ENCODE peak calls at places on chromosomes 4 and X, in four cellular contexts. C, X, Z and B are unnamed samples.

GRCh38 chr4:121642292-121642691 is 54.5 kb downstream of the ANXA5 start:
- DNase-seq in C (no peak), X (no peak), Z (no peak), B (no peak)

GRCh38 chr4:89563431-89563830 is 255.8 kb upstream of the GPRIN3 start:
- DNase-seq in C (no peak), X (no peak), Z (no peak), B (no peak)

GRCh38 chrX:30620980-30621716 is 32.1 kb upstream of the GK start:
- DNase-seq in C (peak; percentile 86), X (no peak), Z (no peak), B (peak; percentile 64)

GRCh38 chr4:26330946-26331345 is 10.1 kb downstream of the RBPJ start:
- DNase-seq in C (no peak), X (no peak), Z (no peak), B (no peak)

GRCh38 chrX:40244980-40245379 is 147.2 kb upstream of the BCOR start:
- DNase-seq in C (peak; percentile 35), X (no peak), Z (no peak), B (no peak)

GRCh38 chrX:151982217-151982616 is 7.7 kb upstream of the GABRE start:
- DNase-seq in C (peak; percentile 91), X (no peak), Z (no peak), B (peak; percentile 36)

GRCh38 chrX:22666441-22666840 is 333.3 kb upstream of the DDX53 start:
- DNase-seq in C (no peak), X (no peak), Z (peak; percentile 42), B (no peak)

GRCh38 chrX:65034292-65034640 is 58.0 kb upstream of the ZC4H2 start:
- DNase-seq in C (no peak), X (no peak), Z (no peak), B (no peak)

GRCh38 chr4:126405369-126405982 is 1090.7 kb downstream of the FAT4 start:
- DNase-seq in C (peak; percentile 10), X (no peak), Z (no peak), B (no peak)

GRCh38 chr4:166538491-166539005 is 665.5 kb downstream of the TLL1 start:
- DNase-seq in C (peak; percentile 20), X (no peak), Z (no peak), B (no peak)

GRCh38 chr4:126404549-126404948 is 1089.8 kb downstream of the FAT4 start:
- DNase-seq in C (peak; percentile 2), X (no peak), Z (no peak), B (peak; percentile 1)

GRCh38 chrX:143757375-143757774 is 36.8 kb upstream of the SPANXN2 start:
- DNase-seq in C (no peak), X (no peak), Z (no peak), B (no peak)

GRCh38 chrX:47156611-47157520 is 11.8 kb downstream of the RBM10 start:
- DNase-seq in C (peak; percentile 14), X (peak; percentile 13), Z (no peak), B (no peak)

GRCh38 chr4:183402771-183403170 is 41.7 kb upstream of the CDKN2AIP start:
- DNase-seq in C (peak; percentile 12), X (no peak), Z (no peak), B (no peak)

GRCh38 chr4:18953613-18954012 is 932.1 kb upstream of the LCORL start:
- DNase-seq in C (no peak), X (no peak), Z (no peak), B (no peak)

GRCh38 chr4:181475781-181476180 is 767.4 kb upstream of the TENM3 start:
- DNase-seq in C (no peak), X (no peak), Z (no peak), B (no peak)

GRCh38 chr4:101014417-101014816 is 332.9 kb downstream of the PPP3CA start:
- DNase-seq in C (no peak), X (no peak), Z (no peak), B (no peak)

GRCh38 chr4:9984621-9985020 is 36.7 kb downstream of the SLC2A9 start:
- DNase-seq in C (no peak), X (no peak), Z (no peak), B (no peak)

GRCh38 chr4:10811992-10812391 is 127.4 kb upstream of the CLNK start:
- DNase-seq in C (no peak), X (no peak), Z (no peak), B (no peak)

GRCh38 chr4:30847958-30848357 is 127.8 kb downstream of the PCDH7 start:
- DNase-seq in C (no peak), X (no peak), Z (no peak), B (no peak)
- H3K27ac ChIP-seq in C (no peak overlapping the region), X (no peak overlapping the region), Z (peak overlapping the region; percentile 100), B (no peak overlapping the region)

DNA sequence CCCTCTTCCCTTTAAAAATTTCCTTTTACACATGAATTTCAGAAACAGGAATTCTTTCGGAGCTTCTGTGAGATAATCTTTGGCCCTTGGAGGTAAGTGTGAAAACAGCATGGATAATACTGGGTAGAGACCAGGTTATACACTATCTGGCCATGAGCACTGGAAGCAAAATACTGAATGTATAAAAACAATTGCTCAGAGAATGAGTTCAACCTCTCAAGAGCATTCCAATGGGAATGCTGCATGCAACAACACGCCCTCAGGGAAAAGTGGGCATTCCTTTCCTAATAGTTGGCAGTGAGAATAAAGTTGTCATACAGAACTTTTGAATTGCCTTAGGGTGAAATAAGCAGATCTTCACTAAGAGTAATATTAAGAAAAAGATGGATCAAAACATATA is 574.8 kb upstream of the DIPK2B start:
- DNase-seq in C (peak; percentile 79), X (no peak), Z (no peak), B (peak; percentile 35)
- H3K27ac ChIP-seq in C (peak overlapping the region; percentile 91), X (no peak overlapping the region), Z (peak overlapping the region; percentile 94), B (no peak overlapping the region)

GRCh38 chr4:2742081-2742822 is 13.9 kb downstream of the TNIP2 start:
- DNase-seq in C (no peak), X (no peak), Z (no peak), B (no peak)

GRCh38 chr4:2743518-2744445 is 12.4 kb downstream of the TNIP2 start:
- DNase-seq in C (no peak), X (peak; percentile 46), Z (no peak), B (no peak)

GRCh38 chr4:2744576-2745270 is 11.4 kb downstream of the TNIP2 start:
- DNase-seq in C (no peak), X (no peak), Z (no peak), B (no peak)

GRCh38 chr4:2742823-2743517 is 13.2 kb downstream of the TNIP2 start:
- DNase-seq in C (no peak), X (no peak), Z (no peak), B (no peak)

GRCh38 chr4:2741626-2742025 is 14.5 kb downstream of the TNIP2 start:
- DNase-seq in C (peak; percentile 46), X (no peak), Z (no peak), B (no peak)
- H3K27ac ChIP-seq in C (peak overlapping the region; percentile 74), X (peak overlapping the region; percentile 4), Z (no peak overlapping the region), B (peak overlapping the region; percentile 71)

DNA sequence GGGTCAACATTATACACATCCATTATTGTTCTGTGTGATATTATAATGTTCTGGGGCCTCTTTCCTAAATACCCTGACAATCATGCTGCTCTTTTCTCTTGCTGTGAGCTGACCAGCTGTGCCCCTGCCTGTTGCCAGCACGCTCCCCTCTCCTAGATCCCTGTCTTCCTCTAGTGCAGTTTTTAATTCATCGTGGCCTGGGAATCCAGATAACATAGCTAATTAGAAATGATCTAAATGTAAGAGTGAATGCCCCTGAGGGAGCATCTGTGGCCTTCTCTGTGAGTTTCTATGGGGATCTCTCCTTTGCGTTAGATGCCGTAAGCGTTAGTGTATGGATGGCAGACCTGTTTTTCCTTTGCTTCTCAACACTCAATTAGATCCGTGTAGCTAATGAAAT is 434.3 kb downstream of the SPRY1 start:
- DNase-seq in C (no peak), X (no peak), Z (no peak), B (no peak)
- H3K27ac ChIP-seq in C (peak overlapping the region; percentile 99), X (peak overlapping the region; percentile 71), Z (no peak overlapping the region), B (no peak overlapping the region)

DNA sequence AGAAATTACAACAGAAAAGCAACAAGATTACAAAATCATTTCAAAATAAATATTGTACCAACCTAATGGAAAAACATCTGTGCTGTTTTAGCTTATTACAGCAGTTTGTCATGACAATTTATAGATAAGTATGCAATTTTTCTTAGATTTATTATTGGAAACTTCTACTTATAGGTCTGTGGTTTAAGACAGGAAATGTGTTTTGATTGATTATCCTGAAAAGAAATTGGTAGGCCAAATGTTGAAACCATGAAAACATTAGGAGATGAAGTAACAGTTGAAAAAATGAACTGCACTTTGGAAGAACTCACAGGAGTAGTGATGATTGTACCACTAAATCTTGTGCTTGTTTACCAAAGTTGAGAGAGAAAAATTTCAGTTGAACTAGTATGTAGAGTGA is 162.2 kb upstream of the GIMD1 start:
- DNase-seq in C (peak; percentile 71), X (no peak), Z (no peak), B (no peak)
- H3K27ac ChIP-seq in C (no peak overlapping the region), X (no peak overlapping the region), Z (no peak overlapping the region), B (no peak overlapping the region)

GRCh38 chr4:53895137-53895536 is 169.3 kb downstream of the CHIC2 start:
- DNase-seq in C (peak; percentile 36), X (no peak), Z (no peak), B (no peak)
- H3K27ac ChIP-seq in C (no peak overlapping the region), X (no peak overlapping the region), Z (no peak overlapping the region), B (no peak overlapping the region)

GRCh38 chrX:149638860-149639259 is 7.3 kb upstream of the TMEM185A start:
- DNase-seq in C (peak; percentile 77), X (no peak), Z (no peak), B (peak; percentile 0)
- H3K27ac ChIP-seq in C (no peak overlapping the region), X (no peak overlapping the region), Z (no peak overlapping the region), B (no peak overlapping the region)